ENCODE peak calls at places on chromosome 21, in six cellular contexts. P is fibroblast of lung; M is stimulated activated naive CD8-positive, alpha-beta T cell treated with anti-CD3 and anti-CD28 coated beads, Interleukin-15, amount 100 ng/mL, for 72 hours; H is body of pancreas; Z is AG10803; R is erythroblast. L is an unnamed sample.

GRCh38 chr21:34344584-34344983 is 19.2 kb upstream of the KCNE2 start:
- DNase-seq in M (no peak), R (no peak), H (no peak), Z (no peak), P (no peak), L (no peak)

GRCh38 chr21:32861871-32862270 is 90.3 kb upstream of the PAXBP1 start:
- DNase-seq in R (no peak), P (no peak), M (no peak), H (no peak), Z (peak), L (no peak)

GRCh38 chr21:44723177-44724131 is 12.1 kb upstream of the TSPEAR start:
- DNase-seq in H (no peak), M (no peak), P (no peak), Z (no peak), R (no peak), L (no peak)

GRCh38 chr21:41919666-41920398 is 34.0 kb downstream of the C2CD2 start:
- DNase-seq in R (no peak), H (no peak), Z (no peak), P (no peak), M (no peak), L (no peak)

GRCh38 chr21:35593000-35593502 is 467.3 kb downstream of the SETD4 start:
- DNase-seq in M (no peak), R (no peak), H (no peak), P (peak), Z (peak), L (no peak)

GRCh38 chr21:37658121-37658993 is 257.9 kb downstream of the KCNJ6 start:
- DNase-seq in Z (no peak), M (no peak), H (no peak), P (no peak), R (no peak), L (no peak)

GRCh38 chr21:46151989-46152938 is 3.1 kb downstream of the FTCD start:
- DNase-seq in H (peak), R (no peak), M (no peak), Z (no peak), P (no peak), L (no peak)

GRCh38 chr21:42806489-42807140 is 72.7 kb downstream of the WDR4 start:
- DNase-seq in P (no peak), Z (no peak), H (no peak), R (no peak), M (no peak), L (no peak)

GRCh38 chr21:25956993-25957714 is 213.4 kb downstream of the APP start:
- DNase-seq in M (no peak), H (no peak), R (no peak), Z (peak), P (peak), L (no peak)